ENCODE peak calls at places on chromosomes 16 and 17, in five cellular contexts. D is SJCRH30, C is NCI-H1417, P is body of pancreas, X is fibroblast of lung. K is an unnamed sample.

GRCh38 chr16:20673882-20674683 is 23.4 kb downstream of the ACSM1 start:
- DNase-seq in D (no peak), C (no peak), P (peak; percentile 7), X (no peak), K (no peak)

GRCh38 chr16:11676799-11677198 is 8.5 kb downstream of the SNN start:
- DNase-seq in D (no peak), C (no peak), P (no peak), X (no peak), K (no peak)

GRCh38 chr16:56362706-56363105 is 62.6 kb downstream of the AMFR start:
- DNase-seq in D (no peak), C (no peak), P (no peak), X (no peak), K (no peak)

GRCh38 chr17:17928422-17929386 is 43.5 kb downstream of the TOM1L2 start:
- DNase-seq in D (no peak), C (no peak), P (no peak), X (no peak), K (no peak)

GRCh38 chr17:19005442-19005773 is 844 bp upstream of the FAM83G start:
- DNase-seq in D (no peak), C (no peak), P (no peak), X (no peak), K (no peak)

GRCh38 chr16:22081050-22081449 is 11.3 kb upstream of the VWA3A start:
- DNase-seq in D (no peak), C (no peak), P (no peak), X (no peak), K (no peak)

GRCh38 chr16:84329849-84330684 is 35.4 kb downstream of the WFDC1 start:
- DNase-seq in D (no peak), C (no peak), P (no peak), X (no peak), K (no peak)

GRCh38 chr17:77847211-77848085 is 111.1 kb upstream of the TNRC6C start:
- DNase-seq in D (no peak), C (no peak), P (no peak), X (no peak), K (no peak)

GRCh38 chr17:42651392-42651791 is 7.7 kb upstream of the TUBG2 start:
- DNase-seq in D (no peak), C (no peak), P (no peak), X (no peak), K (no peak)

GRCh38 chr17:79575229-79575628 is 35.6 kb downstream of the RBFOX3 start:
- DNase-seq in D (no peak), C (no peak), P (no peak), X (no peak), K (no peak)

GRCh38 chr17:50877838-50878237 is 11.7 kb upstream of the TOB1 start:
- DNase-seq in D (no peak), C (no peak), P (no peak), X (no peak), K (no peak)

GRCh38 chr17:43634681-43635125 is 27.0 kb downstream of the MEOX1 start:
- DNase-seq in D (no peak), C (no peak), P (peak; percentile 6), X (peak; percentile 5), K (no peak)

GRCh38 chr17:46795379-46795952 is 23.0 kb downstream of the WNT3 start:
- DNase-seq in D (peak; percentile 30), C (peak; percentile 46), P (no peak), X (no peak), K (no peak)

GRCh38 chr17:17504341-17505140 is 8.3 kb upstream of the RASD1 start:
- DNase-seq in D (no peak), C (no peak), P (no peak), X (no peak), K (no peak)

GRCh38 chr16:56401482-56401881 is 23.9 kb downstream of the AMFR start:
- DNase-seq in D (peak; percentile 53), C (peak; percentile 66), P (no peak), X (no peak), K (no peak)

GRCh38 chr16:57137566-57138273 is 45.3 kb downstream of the CPNE2 start:
- DNase-seq in D (no peak), C (no peak), P (no peak), X (no peak), K (no peak)

GRCh38 chr16:27718767-27719445 is 169.0 kb downstream of the KATNIP start:
- DNase-seq in D (peak; percentile 92), C (no peak), P (peak; percentile 30), X (no peak), K (no peak)

GRCh38 chr17:7293131-7293557 is 1.3 kb downstream of the YBX2 start:
- DNase-seq in D (no peak), C (peak; percentile 18), P (no peak), X (no peak), K (no peak)

GRCh38 chr16:54506691-54507090 is 220.1 kb upstream of the IRX3 start:
- DNase-seq in D (no peak), C (peak; percentile 90), P (no peak), X (no peak), K (no peak)

GRCh38 chr17:74484066-74484465 is 17.6 kb downstream of the CD300A start:
- DNase-seq in D (no peak), C (no peak), P (no peak), X (no peak), K (no peak)

GRCh38 chr16:12903325-12904040 is 2.1 kb downstream of the SHISA9 start:
- DNase-seq in D (no peak), C (no peak), P (no peak), X (no peak), K (no peak)

GRCh38 chr16:50153648-50154368 is 702 bp downstream of the TENT4B start:
- DNase-seq in D (peak; percentile 20), C (peak; percentile 48), P (peak; percentile 27), X (no peak), K (no peak)

GRCh38 chr16:82990155-82990554 is 363.4 kb downstream of the CDH13 start:
- DNase-seq in D (no peak), C (no peak), P (no peak), X (peak; percentile 59), K (no peak)

GRCh38 chr16:47016700-47017133 is 43.2 kb upstream of the DNAJA2 start:
- DNase-seq in D (no peak), C (no peak), P (peak; percentile 21), X (no peak), K (peak; percentile 60)

GRCh38 chr16:78224342-78224741 is 124.9 kb downstream of the WWOX start:
- DNase-seq in D (no peak), C (no peak), P (no peak), X (no peak), K (no peak)

GRCh38 chr17:82148997-82149396 is 51.0 kb upstream of the FASN start:
- DNase-seq in D (no peak), C (no peak), P (no peak), X (no peak), K (no peak)

GRCh38 chr17:40075216-40076100 is 12.7 kb downstream of the THRA start:
- DNase-seq in D (peak; percentile 65), C (peak; percentile 90), P (peak; percentile 96), X (peak; percentile 75), K (peak; percentile 86)

GRCh38 chr16:86052926-86053325 is 154.0 kb downstream of the IRF8 start:
- DNase-seq in D (no peak), C (no peak), P (no peak), X (no peak), K (no peak)

GRCh38 chr16:23504076-23504452 is 6.2 kb downstream of the GGA2 start:
- DNase-seq in D (no peak), C (no peak), P (peak; percentile 72), X (peak; percentile 63), K (peak; percentile 62)

GRCh38 chr17:39676198-39676819 is 8.1 kb downstream of the PNMT start:
- DNase-seq in D (no peak), C (peak; percentile 85), P (peak; percentile 59), X (no peak), K (no peak)

GRCh38 chr16:4200000-4200780 is 41.7 kb downstream of the SRL start:
- DNase-seq in D (peak; percentile 71), C (peak; percentile 78), P (peak; percentile 78), X (peak; percentile 64), K (no peak)

GRCh38 chr17:39553326-39553945 is 54.3 kb downstream of the NEUROD2 start:
- DNase-seq in D (no peak), C (no peak), P (no peak), X (peak; percentile 9), K (no peak)

GRCh38 chr16:26526633-26527032 is 540.1 kb upstream of the C16orf82 start:
- DNase-seq in D (no peak), C (no peak), P (no peak), X (no peak), K (no peak)

GRCh38 chr17:48992433-48992832 is 4.8 kb upstream of the IGF2BP1 start:
- DNase-seq in D (no peak), C (no peak), P (no peak), X (no peak), K (no peak)